ENCODE peak calls at places on chromosomes 1 and 21, in five cellular contexts. S is T-helper 9 cell, C is NCI-H2081, P is SK-N-MC, V is astrocyte. N is an unnamed sample.

GRCh38 chr21:42650441-42651421 is 2.7 kb upstream of the PDE9A start:
- DNase-seq in S (no peak), C (no peak), P (no peak), V (no peak), N (no peak)

GRCh38 chr1:172990598-172991215 is 60.0 kb downstream of the TNFSF18 start:
- DNase-seq in S (no peak), C (no peak), P (no peak), V (peak), N (no peak)

GRCh38 chr1:98426092-98426491 is 235.4 kb upstream of the SNX7 start:
- DNase-seq in S (no peak), C (no peak), P (no peak), V (peak), N (no peak)

GRCh38 chr1:164704954-164705353 is 146.0 kb downstream of the PBX1 start:
- DNase-seq in S (no peak), C (no peak), P (no peak), V (no peak), N (no peak)

GRCh38 chr1:94554611-94555010 is 13.1 kb upstream of the F3 start:
- DNase-seq in S (no peak), C (no peak), P (no peak), V (no peak), N (no peak)

GRCh38 chr1:43329995-43330751 is 7.4 kb upstream of the MPL start:
- DNase-seq in S (no peak), C (no peak), P (no peak), V (peak), N (no peak)

GRCh38 chr21:43598416-43599120 is 60.7 kb downstream of the HSF2BP start:
- DNase-seq in S (no peak), C (no peak), P (no peak), V (peak), N (no peak)

GRCh38 chr1:63663873-63664272 is 70.7 kb downstream of the PGM1 start:
- DNase-seq in S (no peak), C (no peak), P (no peak), V (peak), N (no peak)

GRCh38 chr1:211324992-211325775 is 1.4 kb upstream of the TRAF5 start:
- DNase-seq in S (no peak), C (no peak), P (no peak), V (no peak), N (no peak)